ENCODE peak calls at places on chromosomes 11 and 22, in eight cellular contexts. B, M, Z, D, Q, W, G and F are unnamed samples. For H3K4me1, the result is how much of the 10 kb centered on the place peaks cover.

GRCh38 chr11:16669799-16670415 is 68.5 kb upstream of the C11orf58 start:
- DNase-seq in Z (peak), B (no peak), D (no peak), W (no peak), Q (peak), M (no peak), G (no peak), F (no peak)

GRCh38 chr11:93031386-93031785 is 61.9 kb downstream of the MTNR1B start:
- DNase-seq in M (no peak), Q (no peak), W (no peak), G (no peak), Z (peak), B (no peak), D (no peak), F (no peak)

GRCh38 chr11:70725786-70726185 is 327.5 kb downstream of the CTTN start:
- DNase-seq in W (no peak), G (no peak), Z (no peak), B (no peak), M (no peak), Q (no peak), D (no peak), F (no peak)

GRCh38 chr11:46277623-46278386 is at the start of gene CREB3L1:
- DNase-seq in D (peak), M (no peak), G (peak), B (peak), Z (peak), Q (no peak), W (peak), F (no peak)

GRCh38 chr11:67054851-67055523 is 1.7 kb upstream of the RHOD start:
- DNase-seq in W (peak), Z (peak), B (peak), D (peak), M (no peak), G (peak), Q (peak), F (no peak)

GRCh38 chr11:119055901-119056300 is 1.1 kb downstream of the HYOU1 start:
- DNase-seq in M (peak), Q (no peak), Z (peak), W (no peak), D (no peak), B (no peak), G (no peak), F (no peak)

GRCh38 chr11:95338430-95338991 is 107.5 kb upstream of the SESN3 start:
- DNase-seq in Z (peak), B (no peak), Q (no peak), M (no peak), G (peak), W (peak), D (peak), F (no peak)

GRCh38 chr11:33735426-33736147 is 636 bp downstream of the CD59 start:
- DNase-seq in Q (no peak), B (peak), G (peak), D (peak), W (peak), M (peak), Z (peak), F (no peak)

GRCh38 chr22:29316429-29316828 is 932 bp upstream of the RASL10A start:
- DNase-seq in B (no peak), D (peak), M (no peak), Z (no peak), Q (no peak), G (no peak), W (no peak), F (no peak)

GRCh38 chr22:29314074-29314473 is 1.4 kb downstream of the RASL10A start:
- DNase-seq in Z (no peak), W (no peak), G (no peak), Q (no peak), B (no peak), M (no peak), D (peak), F (no peak)

GRCh38 chr22:29314537-29315285 is 786 bp downstream of the RASL10A start:
- DNase-seq in B (no peak), Z (no peak), G (no peak), W (no peak), D (peak), M (no peak), Q (peak), F (no peak)

GRCh38 chr22:29313126-29314071 is 2.1 kb downstream of the RASL10A start:
- DNase-seq in G (peak), M (no peak), Q (peak), D (peak), Z (no peak), W (no peak), B (peak), F (no peak)

DNA sequence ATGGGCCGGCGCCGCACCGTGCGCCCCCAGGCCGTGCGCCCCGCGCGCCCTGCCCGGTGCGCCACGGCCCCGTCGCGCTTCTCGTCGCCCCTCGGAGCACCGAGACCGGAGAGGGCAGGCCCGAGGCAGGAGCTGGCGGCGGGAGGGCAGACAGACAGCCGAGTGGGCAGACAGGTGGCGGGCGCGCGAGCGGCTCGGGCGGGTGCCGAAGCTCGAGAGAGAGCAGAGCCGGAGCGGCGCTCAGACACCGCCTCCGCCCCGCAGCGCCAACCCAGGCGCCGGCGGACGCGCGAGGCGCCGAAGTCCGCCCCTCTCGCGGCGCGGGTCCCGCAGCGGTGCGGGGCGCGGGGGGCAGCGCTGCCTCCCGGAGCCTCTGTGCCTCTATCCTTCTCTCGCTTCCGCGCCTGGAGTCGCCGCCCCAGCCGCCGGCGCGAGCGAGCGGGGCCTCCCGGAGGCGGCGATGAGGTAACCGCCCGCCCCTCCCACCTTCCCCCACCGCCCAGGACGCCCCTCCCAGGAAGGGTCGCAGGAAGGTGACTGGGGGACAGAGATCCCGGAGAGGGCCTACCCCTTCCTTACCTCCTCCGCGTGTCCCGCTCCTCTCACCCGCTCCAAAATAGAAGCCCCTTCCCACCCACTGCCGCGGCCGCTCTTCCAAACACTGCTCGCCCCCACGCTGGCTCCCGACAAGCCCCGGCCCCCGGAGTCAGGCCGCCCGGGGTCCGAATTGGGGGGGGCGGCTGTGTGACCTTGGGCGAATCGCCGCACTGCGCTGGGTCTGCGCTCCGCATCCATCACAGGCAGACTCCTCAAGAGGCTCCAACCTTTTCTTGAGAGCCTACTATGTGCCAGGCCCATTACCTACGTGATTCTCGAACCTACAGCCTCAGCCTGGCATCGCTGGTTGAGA is at the start of gene RASL10A:
- DNase-seq in W (no peak), Q (no peak), D (peak), M (no peak), Z (no peak), B (no peak), G (no peak), F (no peak)
- H3K4me3 ChIP-seq in W (peak), Q (peak), D (peak), M (no peak), Z (no peak), B (no peak), G (peak), F (peak)

DNA sequence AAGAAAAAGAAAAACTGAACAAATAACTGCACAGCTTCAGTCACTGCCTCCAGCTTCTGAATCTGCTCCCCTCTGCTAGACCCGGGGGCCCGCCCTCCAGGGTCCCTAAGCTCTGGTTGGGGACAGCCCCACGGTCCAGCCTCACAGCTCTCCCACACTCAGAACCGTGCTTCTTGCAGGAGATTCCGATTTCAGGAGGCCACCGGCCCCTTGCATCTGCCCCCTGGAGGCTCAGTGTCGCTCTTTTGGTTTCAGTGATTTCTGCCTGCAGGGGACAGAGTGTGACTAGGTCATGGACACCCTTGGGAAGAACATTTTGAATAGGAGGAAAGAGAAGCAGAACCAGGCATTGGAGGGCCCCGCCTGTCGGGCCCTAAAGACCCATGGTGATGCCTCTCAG is 23.1 kb upstream of the RPS3 start:
- DNase-seq in W (no peak), D (no peak), B (no peak), G (no peak), M (no peak), Q (no peak), Z (no peak), F (no peak)
- TF ChIP-seq CTCF in W (no peak), D (no peak), B (no peak), G (no peak), M (no peak), Q (no peak), Z (no peak), F (no peak)

DNA sequence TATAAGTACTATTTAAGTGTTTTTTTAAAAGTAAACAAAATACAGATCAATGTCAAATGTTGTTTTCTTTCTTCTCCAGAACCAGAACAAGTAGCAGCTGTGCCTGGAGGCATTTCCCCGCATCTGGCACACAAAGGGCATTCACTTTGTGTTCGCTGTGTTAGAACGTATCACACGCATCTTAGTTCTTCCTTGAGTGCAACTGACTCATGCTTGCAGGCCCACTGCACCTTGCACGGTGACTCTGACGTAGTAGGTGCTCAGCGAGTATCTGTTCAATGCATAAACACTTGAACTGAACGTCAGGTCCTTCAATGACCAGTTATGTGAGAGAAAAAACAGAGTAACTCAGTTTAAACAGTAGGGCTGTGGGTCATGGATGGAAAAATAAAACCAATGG is 3.5 kb downstream of the IFT27 start:
- DNase-seq in Z (peak), B (no peak), M (no peak), Q (peak), D (no peak), G (no peak), W (no peak), F (no peak)
- H3K4me1 ChIP-seq in Z (under half), B (under half), M (under half), Q (under half), D (under half), G (under half), W (under half), F (under half)

DNA sequence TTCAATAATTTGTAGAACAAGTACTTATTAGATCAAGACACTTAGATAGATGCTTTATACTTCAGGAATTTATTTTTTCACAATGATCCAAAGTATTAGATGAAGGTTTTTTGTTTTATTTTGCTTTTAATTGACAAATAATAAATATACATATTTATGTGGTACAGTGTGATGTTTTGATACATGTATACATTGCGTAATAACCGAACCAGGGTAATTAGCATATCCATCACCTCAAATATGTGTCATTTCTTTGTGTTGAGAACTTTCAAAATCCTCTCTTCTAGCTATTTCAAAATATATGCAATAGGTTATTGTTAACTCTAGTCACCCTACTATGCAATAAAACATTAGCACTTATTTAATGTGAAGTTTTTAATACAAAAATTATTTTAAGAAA is 21.4 kb downstream of the TRIM5 start:
- DNase-seq in D (no peak), G (no peak), Q (no peak), M (no peak), Z (no peak), W (no peak), B (no peak), F (no peak)
- H3K4me3 ChIP-seq in D (no peak), G (no peak), Q (no peak), M (no peak), Z (no peak), W (no peak), B (no peak), F (no peak)

GRCh38 chr22:27617214-27617881 is 184.2 kb downstream of the MN1 start:
- DNase-seq in D (no peak), B (no peak), W (no peak), M (no peak), Q (no peak), Z (no peak), G (no peak), F (no peak)
- TF ChIP-seq CTCF in D (no peak), B (no peak), W (no peak), M (peak), Q (peak), Z (no peak), G (no peak), F (no peak)

GRCh38 chr11:8760896-8761295 is 78.3 kb downstream of the RPL27A start:
- DNase-seq in Q (no peak), W (no peak), G (no peak), Z (peak), M (no peak), D (no peak), B (no peak), F (no peak)
- H3K4me1 ChIP-seq in Q (under half), W (half or more), G (half or more), Z (under half), M (under half), D (half or more), B (half or more), F (under half)